ENCODE peak calls at places on chromosomes 4 and X, in nine cellular contexts. Y is B cell; V is NCI-H1092; C is left lung; X is lower leg skin; O is LHCN-M2; L is CD8-positive, alpha-beta T cell; F is HCT116; P is NCI-H2029 treated with DMSO at 0.1 percent for 48 hours. A is an unnamed sample.

GRCh38 chrX:22155126-22155525 is 117.6 kb upstream of the CBLL2 start:
- DNase-seq in Y (no peak), V (no peak), C (no peak), X (no peak), O (no peak), L (no peak), F (no peak), P (no peak), A (no peak)

GRCh38 chrX:23434356-23434884 is 99.8 kb downstream of the PTCHD1 start:
- DNase-seq in Y (no peak), V (no peak), C (peak), X (peak), O (peak), L (no peak), F (no peak), P (no peak), A (no peak)

GRCh38 chr4:68708566-68708965 is 38.1 kb upstream of the UGT2B15 start:
- DNase-seq in Y (no peak), V (no peak), C (no peak), X (no peak), O (no peak), L (no peak), F (no peak), P (no peak), A (no peak)

GRCh38 chr4:159358226-159358625 is 255.3 kb downstream of the RAPGEF2 start:
- DNase-seq in Y (no peak), V (no peak), C (no peak), X (peak), O (peak), L (no peak), F (no peak), P (no peak), A (no peak)

GRCh38 chrX:123878177-123878576 is 18.3 kb downstream of the XIAP start:
- DNase-seq in Y (no peak), V (no peak), C (no peak), X (no peak), O (peak), L (no peak), F (no peak), P (no peak), A (no peak)

GRCh38 chrX:13219990-13220764 is 99.7 kb downstream of the ATXN3L start:
- DNase-seq in Y (no peak), V (no peak), C (no peak), X (no peak), O (peak), L (no peak), F (no peak), P (no peak), A (no peak)

GRCh38 chr4:75718529-75718928 is 5.8 kb upstream of the USO1 start:
- DNase-seq in Y (no peak), V (no peak), C (no peak), X (no peak), O (no peak), L (no peak), F (peak), P (no peak), A (no peak)

GRCh38 chr4:127870688-127871087 is 10.0 kb upstream of the PLK4 start:
- DNase-seq in Y (no peak), V (no peak), C (no peak), X (no peak), O (peak), L (no peak), F (no peak), P (no peak), A (no peak)

GRCh38 chrX:123077671-123078070 is 106.4 kb upstream of the GRIA3 start:
- DNase-seq in Y (no peak), V (no peak), C (no peak), X (no peak), O (no peak), L (no peak), F (no peak), P (no peak), A (no peak)